ENCODE peak calls at places on chromosomes 6 and 20, in nine cellular contexts. One of them, this sample, is unnamed.

GRCh38 chr6:162485464-162485863 is 242.1 kb downstream of the PRKN start:
- DNase-seq in heart left ventricle: no peak
- DNase-seq in HepG2: no peak
- DNase-seq in breast epithelium: no peak
- DNase-seq in spleen: no peak
- DNase-seq in A549: no peak
- DNase-seq in prostate gland: no peak
- DNase-seq in ovary: no peak
- DNase-seq in gastrocnemius medialis: no peak
- DNase-seq in this sample: no peak

GRCh38 chr6:167893416-167893815 is 66.7 kb downstream of the AFDN start:
- DNase-seq in heart left ventricle: no peak
- DNase-seq in HepG2: peak
- DNase-seq in breast epithelium: no peak
- DNase-seq in spleen: no peak
- DNase-seq in A549: no peak
- DNase-seq in prostate gland: no peak
- DNase-seq in ovary: no peak
- DNase-seq in gastrocnemius medialis: no peak
- DNase-seq in this sample: no peak

GRCh38 chr6:90003941-90004340 is 109.7 kb downstream of the GJA10 start:
- DNase-seq in heart left ventricle: no peak
- DNase-seq in HepG2: no peak
- DNase-seq in breast epithelium: no peak
- DNase-seq in spleen: no peak
- DNase-seq in A549: no peak
- DNase-seq in prostate gland: no peak
- DNase-seq in ovary: no peak
- DNase-seq in gastrocnemius medialis: no peak
- DNase-seq in this sample: no peak

GRCh38 chr20:63468421-63468820 is 4.0 kb downstream of the KCNQ2 start:
- DNase-seq in heart left ventricle: no peak
- DNase-seq in HepG2: no peak
- DNase-seq in breast epithelium: no peak
- DNase-seq in spleen: no peak
- DNase-seq in A549: no peak
- DNase-seq in prostate gland: no peak
- DNase-seq in ovary: no peak
- DNase-seq in gastrocnemius medialis: no peak
- DNase-seq in this sample: no peak

GRCh38 chr20:6708010-6708409 is 59.5 kb upstream of the BMP2 start:
- DNase-seq in heart left ventricle: peak
- DNase-seq in HepG2: no peak
- DNase-seq in breast epithelium: no peak
- DNase-seq in spleen: no peak
- DNase-seq in A549: no peak
- DNase-seq in prostate gland: peak
- DNase-seq in ovary: peak
- DNase-seq in gastrocnemius medialis: peak
- DNase-seq in this sample: no peak

GRCh38 chr6:53188840-53189232 is 40.2 kb upstream of the GCM1 start:
- DNase-seq in heart left ventricle: no peak
- DNase-seq in HepG2: no peak
- DNase-seq in breast epithelium: no peak
- DNase-seq in spleen: no peak
- DNase-seq in A549: no peak
- DNase-seq in prostate gland: no peak
- DNase-seq in ovary: no peak
- DNase-seq in gastrocnemius medialis: no peak
- DNase-seq in this sample: no peak

GRCh38 chr6:44002071-44002590 is 125.1 kb downstream of the MRPL14 start:
- DNase-seq in heart left ventricle: no peak
- DNase-seq in HepG2: peak
- DNase-seq in breast epithelium: no peak
- DNase-seq in spleen: peak
- DNase-seq in A549: peak
- DNase-seq in prostate gland: no peak
- DNase-seq in ovary: peak
- DNase-seq in gastrocnemius medialis: no peak
- DNase-seq in this sample: no peak

GRCh38 chr20:53556267-53556897 is 37.3 kb downstream of the ZNF217 start:
- DNase-seq in heart left ventricle: no peak
- DNase-seq in HepG2: no peak
- DNase-seq in breast epithelium: no peak
- DNase-seq in spleen: no peak
- DNase-seq in A549: no peak
- DNase-seq in prostate gland: no peak
- DNase-seq in ovary: no peak
- DNase-seq in gastrocnemius medialis: no peak
- DNase-seq in this sample: no peak

GRCh38 chr20:2132461-2132901 is 30.9 kb downstream of the STK35 start:
- DNase-seq in heart left ventricle: no peak
- DNase-seq in HepG2: no peak
- DNase-seq in breast epithelium: peak
- DNase-seq in spleen: no peak
- DNase-seq in A549: no peak
- DNase-seq in prostate gland: peak
- DNase-seq in ovary: no peak
- DNase-seq in gastrocnemius medialis: peak
- DNase-seq in this sample: no peak

GRCh38 chr20:6769953-6770831 is 2.7 kb downstream of the BMP2 start:
- DNase-seq in heart left ventricle: peak
- DNase-seq in HepG2: no peak
- DNase-seq in breast epithelium: no peak
- DNase-seq in spleen: peak
- DNase-seq in A549: no peak
- DNase-seq in prostate gland: peak
- DNase-seq in ovary: peak
- DNase-seq in gastrocnemius medialis: no peak
- DNase-seq in this sample: peak

GRCh38 chr6:12483712-12484111 is 193.6 kb downstream of the EDN1 start:
- DNase-seq in heart left ventricle: no peak
- DNase-seq in HepG2: no peak
- DNase-seq in breast epithelium: no peak
- DNase-seq in spleen: no peak
- DNase-seq in A549: peak
- DNase-seq in prostate gland: no peak
- DNase-seq in ovary: no peak
- DNase-seq in gastrocnemius medialis: no peak
- DNase-seq in this sample: no peak

GRCh38 chr6:111872521-111873177 is 603 bp downstream of the FYN start:
- DNase-seq in heart left ventricle: peak
- DNase-seq in HepG2: no peak
- DNase-seq in breast epithelium: no peak
- DNase-seq in spleen: peak
- DNase-seq in A549: no peak
- DNase-seq in prostate gland: no peak
- DNase-seq in ovary: peak
- DNase-seq in gastrocnemius medialis: peak
- DNase-seq in this sample: peak

GRCh38 chr6:23696946-23697345 is 429.1 kb upstream of the NRSN1 start:
- DNase-seq in heart left ventricle: no peak
- DNase-seq in HepG2: no peak
- DNase-seq in breast epithelium: no peak
- DNase-seq in spleen: no peak
- DNase-seq in A549: no peak
- DNase-seq in prostate gland: peak
- DNase-seq in ovary: no peak
- DNase-seq in gastrocnemius medialis: no peak
- DNase-seq in this sample: peak

GRCh38 chr6:150403458-150404245 is 34.8 kb downstream of the IYD start:
- DNase-seq in heart left ventricle: no peak
- DNase-seq in HepG2: no peak
- DNase-seq in breast epithelium: peak
- DNase-seq in spleen: no peak
- DNase-seq in A549: peak
- DNase-seq in prostate gland: peak
- DNase-seq in ovary: no peak
- DNase-seq in gastrocnemius medialis: no peak
- DNase-seq in this sample: no peak

GRCh38 chr20:3160418-3160817 is 753 bp upstream of the FASTKD5 start:
- DNase-seq in heart left ventricle: no peak
- DNase-seq in HepG2: no peak
- DNase-seq in breast epithelium: no peak
- DNase-seq in spleen: no peak
- DNase-seq in A549: no peak
- DNase-seq in prostate gland: no peak
- DNase-seq in ovary: no peak
- DNase-seq in gastrocnemius medialis: no peak
- DNase-seq in this sample: no peak

GRCh38 chr20:62618622-62619529 is 23.4 kb upstream of the SLCO4A1 start:
- DNase-seq in heart left ventricle: no peak
- DNase-seq in HepG2: no peak
- DNase-seq in breast epithelium: no peak
- DNase-seq in spleen: peak
- DNase-seq in A549: no peak
- DNase-seq in prostate gland: no peak
- DNase-seq in ovary: no peak
- DNase-seq in gastrocnemius medialis: no peak
- DNase-seq in this sample: no peak

GRCh38 chr6:69881322-69882151 is 15.2 kb downstream of the COL19A1 start:
- DNase-seq in heart left ventricle: no peak
- DNase-seq in HepG2: no peak
- DNase-seq in breast epithelium: no peak
- DNase-seq in spleen: no peak
- DNase-seq in A549: no peak
- DNase-seq in prostate gland: no peak
- DNase-seq in ovary: no peak
- DNase-seq in gastrocnemius medialis: no peak
- DNase-seq in this sample: no peak

GRCh38 chr20:3706774-3707507 is 5.5 kb downstream of the SIGLEC1 start:
- DNase-seq in heart left ventricle: peak
- DNase-seq in HepG2: no peak
- DNase-seq in breast epithelium: no peak
- DNase-seq in spleen: peak
- DNase-seq in A549: no peak
- DNase-seq in prostate gland: no peak
- DNase-seq in ovary: no peak
- DNase-seq in gastrocnemius medialis: peak
- DNase-seq in this sample: no peak

GRCh38 chr6:111980168-111980567 is 73.7 kb upstream of the CCN6 start:
- DNase-seq in heart left ventricle: peak
- DNase-seq in HepG2: no peak
- DNase-seq in breast epithelium: no peak
- DNase-seq in spleen: no peak
- DNase-seq in A549: no peak
- DNase-seq in prostate gland: no peak
- DNase-seq in ovary: no peak
- DNase-seq in gastrocnemius medialis: no peak
- DNase-seq in this sample: peak

GRCh38 chr20:49724637-49725606 is 11.2 kb upstream of the B4GALT5 start:
- DNase-seq in heart left ventricle: peak
- DNase-seq in HepG2: peak
- DNase-seq in breast epithelium: peak
- DNase-seq in spleen: peak
- DNase-seq in A549: no peak
- DNase-seq in prostate gland: no peak
- DNase-seq in ovary: peak
- DNase-seq in gastrocnemius medialis: peak
- DNase-seq in this sample: peak
- TF ChIP-seq POLR2A in heart left ventricle: no peak
- TF ChIP-seq POLR2A in HepG2: no peak
- TF ChIP-seq POLR2A in breast epithelium: no peak
- TF ChIP-seq POLR2A in spleen: no peak
- TF ChIP-seq POLR2A in A549: no peak
- TF ChIP-seq POLR2A in prostate gland: no peak
- TF ChIP-seq POLR2A in ovary: no peak
- TF ChIP-seq POLR2A in gastrocnemius medialis: no peak
- TF ChIP-seq POLR2A in this sample: no peak

DNA sequence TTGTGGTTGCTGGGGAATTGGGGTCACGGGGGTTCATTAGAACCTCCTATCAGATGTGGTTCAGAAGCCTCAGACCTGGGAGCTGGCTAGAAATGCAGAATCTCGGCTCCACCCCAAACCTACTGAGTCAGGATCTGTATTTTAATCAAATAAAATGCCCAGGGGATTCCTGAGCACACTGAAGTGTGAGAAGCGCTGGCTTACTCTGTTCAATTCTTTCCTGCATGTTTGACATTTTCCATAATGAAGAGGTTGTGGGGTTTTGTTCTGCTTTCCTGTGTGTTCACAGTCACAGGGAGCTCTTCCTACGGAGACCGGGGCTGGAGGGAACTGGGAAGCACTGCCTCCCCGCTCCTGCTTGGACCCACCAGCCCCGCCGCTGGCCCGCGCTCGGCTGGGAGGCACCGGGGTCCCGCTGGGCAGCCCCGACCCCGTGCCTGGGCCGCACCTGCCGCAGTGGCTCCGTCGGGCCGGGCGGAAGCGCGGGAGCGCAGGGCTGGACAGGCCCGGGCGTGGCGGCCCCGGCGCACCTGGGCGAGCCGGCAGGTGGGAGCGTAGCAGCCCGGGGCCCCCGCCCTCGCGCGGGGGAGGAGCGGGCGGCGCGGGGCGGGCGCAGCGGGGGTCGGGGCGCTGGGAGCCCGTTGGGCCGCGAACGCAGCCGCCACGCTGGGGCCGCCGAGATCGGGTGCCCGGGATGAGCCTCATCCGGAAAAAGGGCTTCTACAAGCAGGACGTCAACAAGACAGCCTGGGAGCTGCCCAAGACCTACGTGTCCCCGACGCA is at the start of gene MAPK13:
- DNase-seq in heart left ventricle: no peak
- DNase-seq in HepG2: peak
- DNase-seq in breast epithelium: no peak
- DNase-seq in spleen: peak
- DNase-seq in A549: no peak
- DNase-seq in prostate gland: peak
- DNase-seq in ovary: no peak
- DNase-seq in gastrocnemius medialis: no peak
- DNase-seq in this sample: no peak
- TF ChIP-seq POLR2A in heart left ventricle: no peak
- TF ChIP-seq POLR2A in HepG2: no peak
- TF ChIP-seq POLR2A in breast epithelium: no peak
- TF ChIP-seq POLR2A in spleen: no peak
- TF ChIP-seq POLR2A in A549: no peak
- TF ChIP-seq POLR2A in prostate gland: no peak
- TF ChIP-seq POLR2A in ovary: no peak
- TF ChIP-seq POLR2A in gastrocnemius medialis: no peak
- TF ChIP-seq POLR2A in this sample: no peak

GRCh38 chr6:32187009-32187709 is 2.8 kb downstream of the PBX2 start:
- DNase-seq in heart left ventricle: no peak
- DNase-seq in HepG2: no peak
- DNase-seq in breast epithelium: no peak
- DNase-seq in spleen: no peak
- DNase-seq in A549: no peak
- DNase-seq in prostate gland: no peak
- DNase-seq in ovary: no peak
- DNase-seq in gastrocnemius medialis: no peak
- DNase-seq in this sample: no peak
- TF ChIP-seq POLR2A in heart left ventricle: no peak
- TF ChIP-seq POLR2A in HepG2: no peak
- TF ChIP-seq POLR2A in breast epithelium: no peak
- TF ChIP-seq POLR2A in spleen: no peak
- TF ChIP-seq POLR2A in A549: no peak
- TF ChIP-seq POLR2A in prostate gland: no peak
- TF ChIP-seq POLR2A in ovary: no peak
- TF ChIP-seq POLR2A in gastrocnemius medialis: no peak
- TF ChIP-seq POLR2A in this sample: no peak

GRCh38 chr6:156390621-156391378 is 386.4 kb upstream of the ARID1B start:
- DNase-seq in heart left ventricle: no peak
- DNase-seq in HepG2: no peak
- DNase-seq in breast epithelium: no peak
- DNase-seq in spleen: no peak
- DNase-seq in A549: no peak
- DNase-seq in prostate gland: no peak
- DNase-seq in ovary: no peak
- DNase-seq in gastrocnemius medialis: no peak
- DNase-seq in this sample: no peak
- TF ChIP-seq POLR2A in heart left ventricle: no peak
- TF ChIP-seq POLR2A in HepG2: no peak
- TF ChIP-seq POLR2A in breast epithelium: no peak
- TF ChIP-seq POLR2A in spleen: no peak
- TF ChIP-seq POLR2A in A549: no peak
- TF ChIP-seq POLR2A in prostate gland: no peak
- TF ChIP-seq POLR2A in ovary: no peak
- TF ChIP-seq POLR2A in gastrocnemius medialis: no peak
- TF ChIP-seq POLR2A in this sample: no peak

This sample was measured in uterus.